ENCODE peak calls at places on chromosomes 2 and 18, in eight cellular contexts. One of them, this sample, is unnamed. For H3K36me3, the result is how much of the 10 kb centered on the place peaks cover.

GRCh38 chr2:96485751-96486643 is 19.2 kb downstream of the NEURL3 start:
- DNase-seq in psoas muscle: peak
- DNase-seq in neural progenitor cell: no peak
- DNase-seq in mammary epithelial cell: peak
- DNase-seq in GM23338: peak
- DNase-seq in endodermal cell: peak
- DNase-seq in spleen: peak
- DNase-seq in stomach: peak
- DNase-seq in this sample: peak

GRCh38 chr18:24802439-24802838 is 342.0 kb downstream of the HRH4 start:
- DNase-seq in endodermal cell: no peak
- DNase-seq in GM23338: no peak
- DNase-seq in neural progenitor cell: no peak
- DNase-seq in stomach: no peak
- DNase-seq in spleen: no peak
- DNase-seq in mammary epithelial cell: no peak
- DNase-seq in psoas muscle: no peak
- DNase-seq in this sample: no peak

GRCh38 chr2:69604844-69605243 is 38.7 kb downstream of the AAK1 start:
- DNase-seq in stomach: no peak
- DNase-seq in endodermal cell: no peak
- DNase-seq in spleen: no peak
- DNase-seq in mammary epithelial cell: no peak
- DNase-seq in neural progenitor cell: no peak
- DNase-seq in GM23338: no peak
- DNase-seq in psoas muscle: no peak
- DNase-seq in this sample: no peak

GRCh38 chr2:47870668-47871540 is 35.4 kb downstream of the FBXO11 start:
- DNase-seq in spleen: no peak
- DNase-seq in mammary epithelial cell: no peak
- DNase-seq in neural progenitor cell: no peak
- DNase-seq in stomach: no peak
- DNase-seq in psoas muscle: no peak
- DNase-seq in endodermal cell: no peak
- DNase-seq in GM23338: no peak
- DNase-seq in this sample: no peak

GRCh38 chr2:129619471-129619870 is 360.0 kb upstream of the RAB6C start:
- DNase-seq in psoas muscle: no peak
- DNase-seq in stomach: no peak
- DNase-seq in endodermal cell: peak
- DNase-seq in spleen: no peak
- DNase-seq in neural progenitor cell: no peak
- DNase-seq in GM23338: peak
- DNase-seq in mammary epithelial cell: peak
- DNase-seq in this sample: peak

GRCh38 chr2:44170337-44170736 is 1.7 kb downstream of the PPM1B start:
- DNase-seq in GM23338: no peak
- DNase-seq in stomach: no peak
- DNase-seq in psoas muscle: no peak
- DNase-seq in neural progenitor cell: peak
- DNase-seq in spleen: no peak
- DNase-seq in mammary epithelial cell: peak
- DNase-seq in endodermal cell: no peak
- DNase-seq in this sample: peak

GRCh38 chr2:6692061-6692460 is 173.6 kb downstream of the CMPK2 start:
- DNase-seq in spleen: no peak
- DNase-seq in GM23338: no peak
- DNase-seq in stomach: no peak
- DNase-seq in endodermal cell: no peak
- DNase-seq in psoas muscle: no peak
- DNase-seq in mammary epithelial cell: no peak
- DNase-seq in neural progenitor cell: no peak
- DNase-seq in this sample: no peak

GRCh38 chr2:82954868-82955267 is 1504.2 kb downstream of the SUCLG1 start:
- DNase-seq in spleen: no peak
- DNase-seq in endodermal cell: no peak
- DNase-seq in psoas muscle: no peak
- DNase-seq in stomach: no peak
- DNase-seq in mammary epithelial cell: no peak
- DNase-seq in neural progenitor cell: no peak
- DNase-seq in GM23338: peak
- DNase-seq in this sample: no peak

GRCh38 chr18:361100-361732 is 93.4 kb upstream of the THOC1 start:
- DNase-seq in psoas muscle: no peak
- DNase-seq in GM23338: no peak
- DNase-seq in mammary epithelial cell: no peak
- DNase-seq in endodermal cell: no peak
- DNase-seq in spleen: no peak
- DNase-seq in stomach: no peak
- DNase-seq in neural progenitor cell: no peak
- DNase-seq in this sample: no peak

GRCh38 chr2:58541511-58541910 is 300.4 kb upstream of the FANCL start:
- DNase-seq in spleen: no peak
- DNase-seq in endodermal cell: peak
- DNase-seq in stomach: no peak
- DNase-seq in neural progenitor cell: peak
- DNase-seq in GM23338: peak
- DNase-seq in psoas muscle: no peak
- DNase-seq in mammary epithelial cell: no peak
- DNase-seq in this sample: no peak
- H3K4me3 ChIP-seq in spleen: no peak
- H3K4me3 ChIP-seq in endodermal cell: peak
- H3K4me3 ChIP-seq in stomach: no peak
- H3K4me3 ChIP-seq in neural progenitor cell: peak
- H3K4me3 ChIP-seq in GM23338: peak
- H3K4me3 ChIP-seq in psoas muscle: no peak
- H3K4me3 ChIP-seq in mammary epithelial cell: no peak
- H3K4me3 ChIP-seq in this sample: no peak

GRCh38 chr18:66999003-66999402 is 395.1 kb upstream of the CDH19 start:
- DNase-seq in endodermal cell: no peak
- DNase-seq in GM23338: no peak
- DNase-seq in stomach: no peak
- DNase-seq in neural progenitor cell: no peak
- DNase-seq in psoas muscle: no peak
- DNase-seq in mammary epithelial cell: no peak
- DNase-seq in spleen: no peak
- DNase-seq in this sample: no peak

GRCh38 chr18:66995270-66995669 is 391.4 kb upstream of the CDH19 start:
- DNase-seq in mammary epithelial cell: no peak
- DNase-seq in psoas muscle: no peak
- DNase-seq in neural progenitor cell: no peak
- DNase-seq in spleen: no peak
- DNase-seq in stomach: no peak
- DNase-seq in endodermal cell: no peak
- DNase-seq in GM23338: no peak
- DNase-seq in this sample: peak

GRCh38 chr18:67001052-67001451 is 397.2 kb upstream of the CDH19 start:
- DNase-seq in endodermal cell: no peak
- DNase-seq in spleen: no peak
- DNase-seq in neural progenitor cell: no peak
- DNase-seq in GM23338: no peak
- DNase-seq in psoas muscle: no peak
- DNase-seq in stomach: no peak
- DNase-seq in mammary epithelial cell: no peak
- DNase-seq in this sample: no peak
- TF ChIP-seq CTCF in endodermal cell: no peak
- TF ChIP-seq CTCF in spleen: no peak
- TF ChIP-seq CTCF in neural progenitor cell: no peak
- TF ChIP-seq CTCF in GM23338: no peak
- TF ChIP-seq CTCF in psoas muscle: no peak
- TF ChIP-seq CTCF in stomach: no peak
- TF ChIP-seq CTCF in mammary epithelial cell: no peak
- TF ChIP-seq CTCF in this sample: no peak

DNA sequence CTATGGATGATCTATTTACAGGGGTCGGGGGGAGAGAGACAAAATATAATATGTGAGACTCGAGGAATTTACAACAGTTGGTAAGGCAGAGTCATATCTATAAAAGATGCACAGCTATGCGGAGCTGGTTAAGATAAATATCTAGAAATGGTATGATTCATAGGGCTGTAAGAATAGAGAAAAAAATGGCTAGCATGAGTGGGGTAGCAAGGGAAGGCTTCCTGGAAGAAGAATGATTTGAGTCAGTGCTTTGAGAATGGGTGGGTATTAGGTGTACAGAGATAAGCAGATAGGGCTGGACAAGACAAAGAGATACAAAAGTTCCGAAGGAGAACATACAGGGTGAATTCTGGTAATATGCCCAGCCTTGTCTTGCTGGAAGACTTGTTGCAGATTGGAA is 291.5 kb upstream of the CCDC68 start:
- DNase-seq in neural progenitor cell: no peak
- DNase-seq in stomach: no peak
- DNase-seq in spleen: no peak
- DNase-seq in mammary epithelial cell: peak
- DNase-seq in GM23338: no peak
- DNase-seq in endodermal cell: no peak
- DNase-seq in psoas muscle: no peak
- DNase-seq in this sample: no peak
- H3K36me3 ChIP-seq in neural progenitor cell: under half
- H3K36me3 ChIP-seq in stomach: under half
- H3K36me3 ChIP-seq in spleen: half or more
- H3K36me3 ChIP-seq in mammary epithelial cell: under half
- H3K36me3 ChIP-seq in GM23338: under half
- H3K36me3 ChIP-seq in endodermal cell: under half
- H3K36me3 ChIP-seq in psoas muscle: under half
- H3K36me3 ChIP-seq in this sample: under half

GRCh38 chr2:57759131-57759530 is 287.5 kb upstream of the VRK2 start:
- DNase-seq in mammary epithelial cell: no peak
- DNase-seq in neural progenitor cell: no peak
- DNase-seq in GM23338: peak
- DNase-seq in psoas muscle: no peak
- DNase-seq in stomach: no peak
- DNase-seq in spleen: no peak
- DNase-seq in endodermal cell: no peak
- DNase-seq in this sample: no peak

GRCh38 chr2:57758686-57759085 is 287.9 kb upstream of the VRK2 start:
- DNase-seq in GM23338: no peak
- DNase-seq in stomach: no peak
- DNase-seq in neural progenitor cell: no peak
- DNase-seq in mammary epithelial cell: no peak
- DNase-seq in psoas muscle: no peak
- DNase-seq in spleen: no peak
- DNase-seq in endodermal cell: no peak
- DNase-seq in this sample: no peak

GRCh38 chr2:57759822-57760300 is 286.7 kb upstream of the VRK2 start:
- DNase-seq in endodermal cell: peak
- DNase-seq in mammary epithelial cell: peak
- DNase-seq in GM23338: peak
- DNase-seq in spleen: peak
- DNase-seq in psoas muscle: peak
- DNase-seq in neural progenitor cell: peak
- DNase-seq in stomach: peak
- DNase-seq in this sample: peak

GRCh38 chr2:57760448-57760847 is 286.2 kb upstream of the VRK2 start:
- DNase-seq in neural progenitor cell: peak
- DNase-seq in endodermal cell: no peak
- DNase-seq in mammary epithelial cell: no peak
- DNase-seq in spleen: no peak
- DNase-seq in GM23338: peak
- DNase-seq in stomach: no peak
- DNase-seq in psoas muscle: no peak
- DNase-seq in this sample: no peak
- H3K4me3 ChIP-seq in neural progenitor cell: peak
- H3K4me3 ChIP-seq in endodermal cell: peak
- H3K4me3 ChIP-seq in mammary epithelial cell: no peak
- H3K4me3 ChIP-seq in spleen: no peak
- H3K4me3 ChIP-seq in GM23338: peak
- H3K4me3 ChIP-seq in stomach: no peak
- H3K4me3 ChIP-seq in psoas muscle: peak
- H3K4me3 ChIP-seq in this sample: no peak

DNA sequence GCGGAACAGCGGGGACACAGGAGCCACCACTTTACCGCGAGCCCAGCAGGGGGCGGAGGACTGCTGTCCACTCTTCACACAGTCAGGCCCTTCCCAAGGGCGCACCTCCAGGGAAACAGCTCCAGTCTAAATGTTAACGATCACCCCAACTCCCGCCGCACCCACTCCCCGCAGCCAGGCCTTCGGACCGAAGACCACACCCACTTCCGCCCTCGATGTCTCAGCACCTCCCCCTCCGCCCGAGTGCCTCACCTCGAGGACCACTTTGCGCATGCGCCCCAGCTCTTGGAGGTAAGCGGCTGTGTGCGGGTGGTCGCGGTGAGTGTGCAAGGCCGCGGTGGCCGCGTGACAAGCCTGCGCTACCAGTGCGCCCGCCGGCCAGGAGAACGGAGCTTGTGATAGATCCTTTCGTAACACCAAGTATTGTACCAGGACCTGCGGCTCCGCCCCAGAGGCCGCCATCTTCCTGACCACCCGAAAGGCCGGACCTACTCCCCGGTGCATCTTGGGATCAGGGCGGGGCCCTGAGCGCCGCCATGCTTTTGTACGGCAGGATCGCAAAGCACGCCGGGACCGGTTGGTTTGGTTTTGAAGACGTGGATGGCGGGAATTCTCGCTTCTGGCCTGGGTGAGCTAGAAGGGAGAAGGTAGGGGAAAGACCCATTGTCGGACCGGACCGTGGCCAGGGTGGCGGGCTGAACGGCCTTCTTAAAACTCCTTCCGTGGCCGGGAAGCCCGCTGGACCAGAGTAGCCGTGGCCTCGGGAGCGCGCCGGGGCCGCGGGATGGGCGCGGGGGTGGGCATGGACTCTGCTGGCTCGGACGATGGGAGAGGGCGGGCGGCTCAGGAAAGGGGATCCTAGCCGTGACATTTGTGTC is at the start of the genes CENPO and PTRHD1:
- DNase-seq in mammary epithelial cell: peak
- DNase-seq in stomach: peak
- DNase-seq in GM23338: peak
- DNase-seq in neural progenitor cell: peak
- DNase-seq in spleen: peak
- DNase-seq in psoas muscle: peak
- DNase-seq in endodermal cell: peak
- DNase-seq in this sample: peak
- TF ChIP-seq CTCF in mammary epithelial cell: peak
- TF ChIP-seq CTCF in stomach: no peak
- TF ChIP-seq CTCF in GM23338: peak
- TF ChIP-seq CTCF in neural progenitor cell: peak
- TF ChIP-seq CTCF in spleen: peak
- TF ChIP-seq CTCF in psoas muscle: peak
- TF ChIP-seq CTCF in endodermal cell: peak
- TF ChIP-seq CTCF in this sample: peak

This sample was measured in bronchial epithelial cell.